ENCODE peak calls at places on chromosomes 3 and 15, in seven cellular contexts. H is lower lobe of right lung; W is transverse colon; J is effector memory CD4-positive, alpha-beta T cell; P is colonic mucosa; N is CD4-positive, CD25-positive, alpha-beta regulatory T cell; B is suprapubic skin. Q is an unnamed sample. For H3K4me1, the result is how much of the 10 kb centered on the place peaks cover.

GRCh38 chr3:98894791-98895576 is 6.5 kb downstream of the DCBLD2 start:
- DNase-seq in H (no peak), W (no peak), J (no peak), P (no peak), N (no peak), B (no peak), Q (no peak)

GRCh38 chr3:9704343-9705322 is 1.0 kb downstream of the CPNE9 start:
- DNase-seq in H (peak), W (peak), J (no peak), P (peak), N (no peak), B (no peak), Q (no peak)

GRCh38 chr3:33855884-33856546 is 57.6 kb downstream of the PDCD6IP start:
- DNase-seq in H (no peak), W (no peak), J (no peak), P (no peak), N (no peak), B (no peak), Q (no peak)

GRCh38 chr3:172208586-172209332 is 169.4 kb downstream of the FNDC3B start:
- DNase-seq in H (no peak), W (no peak), J (no peak), P (no peak), N (no peak), B (no peak), Q (no peak)

GRCh38 chr3:129402210-129402609 is 26.2 kb downstream of the EFCAB12 start:
- DNase-seq in H (no peak), W (no peak), J (no peak), P (no peak), N (no peak), B (no peak), Q (no peak)

GRCh38 chr3:76943058-76943457 is 96.8 kb upstream of the ROBO2 start:
- DNase-seq in H (no peak), W (no peak), J (no peak), P (no peak), N (no peak), B (no peak), Q (no peak)

GRCh38 chr15:89157918-89158564 is 63.3 kb downstream of the RLBP1 start:
- DNase-seq in H (no peak), W (no peak), J (no peak), P (no peak), N (no peak), B (no peak), Q (no peak)

GRCh38 chr15:57552678-57553334 is 38.9 kb upstream of the MYZAP start:
- DNase-seq in H (no peak), W (no peak), J (no peak), P (no peak), N (no peak), B (no peak), Q (no peak)

GRCh38 chr3:72919520-72919919 is 31.7 kb downstream of the GXYLT2 start:
- DNase-seq in H (no peak), W (no peak), J (no peak), P (no peak), N (no peak), B (no peak), Q (no peak)

DNA sequence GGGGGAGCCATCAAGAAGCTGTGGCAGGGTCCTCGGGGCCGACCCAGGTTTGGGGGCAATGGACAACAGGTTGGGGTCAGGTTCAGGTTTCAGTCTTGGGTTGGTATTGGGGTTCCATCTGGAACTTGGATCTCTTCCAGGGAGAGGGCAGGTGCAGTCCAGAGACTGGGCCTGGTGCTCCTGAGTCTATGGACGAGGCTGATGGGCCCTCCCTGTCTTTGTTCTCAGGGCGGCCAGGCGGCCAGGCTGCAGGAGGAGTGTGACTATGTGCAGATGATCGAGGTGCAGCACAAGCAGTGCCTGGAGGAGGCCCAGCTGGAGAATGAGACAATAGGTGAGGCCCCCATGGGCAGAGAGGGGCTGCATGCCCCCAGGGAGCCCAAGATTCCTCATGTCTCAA is 11.1 kb downstream of the VIPR1 start:
- DNase-seq in H (no peak), W (no peak), J (no peak), P (no peak), N (no peak), B (no peak), Q (no peak)
- H3K4me1 ChIP-seq in H (half or more), W (under half), J (under half), P (under half), N (under half), B (half or more), Q (under half)

GRCh38 chr15:85412956-85413854 is 32.8 kb downstream of the AKAP13 start:
- DNase-seq in H (peak), W (peak), J (peak), P (peak), N (peak), B (peak), Q (peak)
- H3K4me3 ChIP-seq in H (no peak), W (no peak), J (no peak), P (no peak), N (peak), B (peak), Q (no peak)

GRCh38 chr15:48178612-48178931 is 477 bp upstream of the MYEF2 start:
- DNase-seq in H (no peak), W (no peak), J (no peak), P (no peak), N (no peak), B (no peak), Q (no peak)
- H3K27ac ChIP-seq in H (no peak), W (peak), J (no peak), P (no peak), N (no peak), B (no peak), Q (no peak)

DNA sequence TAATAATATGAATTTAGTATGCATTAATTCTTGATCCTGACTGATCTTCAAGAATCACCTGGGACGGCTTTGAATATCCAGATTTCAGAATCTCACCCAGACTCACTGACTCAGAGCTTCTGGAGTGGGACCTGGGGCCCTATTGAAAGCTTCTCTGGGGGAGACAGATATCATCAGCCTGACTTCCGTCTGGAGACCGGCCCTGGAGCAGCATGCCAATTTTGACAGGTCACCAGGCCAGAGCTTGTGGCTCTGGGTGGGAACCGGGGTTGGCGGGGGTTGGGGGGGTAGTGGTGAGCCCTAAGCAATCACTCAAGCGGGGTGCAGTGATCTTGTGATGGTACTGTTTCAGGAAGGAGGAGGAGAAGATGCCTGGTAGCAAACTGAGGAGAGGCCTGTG is 263.8 kb upstream of the C2CD4B start:
- DNase-seq in H (no peak), W (no peak), J (no peak), P (no peak), N (no peak), B (no peak), Q (no peak)
- H3K4me1 ChIP-seq in H (under half), W (under half), J (under half), P (under half), N (under half), B (under half), Q (under half)

DNA sequence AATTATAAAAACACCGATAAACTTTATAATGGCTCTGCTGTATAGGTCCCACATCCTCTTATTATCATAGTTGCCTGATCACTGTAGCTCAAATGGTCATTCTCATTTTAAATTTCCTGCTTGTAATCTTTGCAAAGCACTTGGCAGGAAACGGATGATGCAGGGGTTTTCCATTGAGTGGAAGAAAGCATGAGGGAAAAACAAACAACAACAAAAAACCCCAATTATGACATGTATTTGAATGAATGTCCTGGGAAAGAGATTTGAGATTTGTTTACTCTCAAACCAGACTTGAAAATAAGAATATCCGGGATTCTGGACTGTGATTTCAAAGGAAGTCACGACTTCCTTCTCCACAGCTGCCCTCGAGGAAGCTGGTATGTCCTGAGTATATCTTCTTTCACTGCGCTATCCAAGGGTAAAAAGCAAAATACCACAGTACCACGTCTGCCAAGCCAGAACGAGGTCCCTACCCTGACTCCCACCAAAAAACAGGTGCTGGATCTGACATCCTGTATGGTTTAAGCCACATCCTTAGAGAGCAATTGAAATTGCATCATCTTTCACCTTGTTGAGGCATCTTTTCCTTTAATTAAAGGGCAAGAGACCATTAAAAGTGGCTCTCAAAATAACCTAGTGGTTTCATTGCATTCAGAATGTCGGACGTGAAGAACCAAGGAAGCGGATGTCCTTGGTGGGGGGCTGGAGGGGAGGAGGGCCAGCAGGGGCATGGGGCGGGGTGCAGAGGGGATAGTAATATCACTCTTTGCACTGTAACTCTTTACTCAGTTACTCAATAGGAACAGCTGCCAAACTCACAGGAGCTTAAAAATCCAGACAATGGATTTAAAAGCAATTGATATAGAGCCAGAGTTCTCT is 13.5 kb upstream of the TIPIN start:
- DNase-seq in H (no peak), W (no peak), J (no peak), P (no peak), N (no peak), B (no peak), Q (peak)
- H3K4me3 ChIP-seq in H (peak), W (peak), J (peak), P (peak), N (peak), B (peak), Q (peak)